ENCODE peak calls at places on chromosomes 12 and 14, in five cellular contexts. I, Q, H, G and V are unnamed samples.

GRCh38 chr12:48986720-48987291 is 8.7 kb downstream of the WNT1 start:
- DNase-seq in I (no peak), Q (no peak), H (no peak), G (no peak), V (no peak)

GRCh38 chr14:39265741-39266588 is 32.2 kb downstream of the MIA2 start:
- DNase-seq in I (no peak), Q (no peak), H (no peak), G (no peak), V (peak; percentile 72)

GRCh38 chr12:110776410-110776809 is 33.7 kb upstream of the PPP1CC start:
- DNase-seq in I (no peak), Q (no peak), H (no peak), G (peak; percentile 96), V (no peak)

GRCh38 chr12:52151859-52152783 is 39.7 kb downstream of the KRT80 start:
- DNase-seq in I (no peak), Q (peak; percentile 86), H (peak; percentile 93), G (no peak), V (no peak)

GRCh38 chr14:85483652-85484051 is 46.3 kb upstream of the FLRT2 start:
- DNase-seq in I (no peak), Q (no peak), H (no peak), G (no peak), V (no peak)

GRCh38 chr12:52984136-52984535 is 22.1 kb upstream of the EIF4B start:
- DNase-seq in I (no peak), Q (no peak), H (no peak), G (no peak), V (no peak)

GRCh38 chr12:130873825-130874224 is 2.0 kb downstream of the RAN start:
- DNase-seq in I (no peak), Q (no peak), H (no peak), G (no peak), V (no peak)

GRCh38 chr14:74293621-74294020 is 9.1 kb downstream of the ABCD4 start:
- DNase-seq in I (no peak), Q (no peak), H (no peak), G (no peak), V (no peak)

GRCh38 chr12:57224973-57225679 is 4.4 kb upstream of the SHMT2 start:
- DNase-seq in I (no peak), Q (peak; percentile 94), H (no peak), G (no peak), V (no peak)

GRCh38 chr14:102280376-102280962 is 24.5 kb downstream of the MOK start:
- DNase-seq in I (no peak), Q (no peak), H (no peak), G (no peak), V (no peak)

GRCh38 chr12:108386704-108387360 is 47.7 kb upstream of the CMKLR1 start:
- DNase-seq in I (no peak), Q (no peak), H (no peak), G (no peak), V (no peak)

GRCh38 chr14:57884175-57884574 is 18.3 kb upstream of the SLC35F4 start:
- DNase-seq in I (no peak), Q (no peak), H (no peak), G (no peak), V (no peak)

GRCh38 chr14:36091096-36091495 is 85.4 kb downstream of the PTCSC3 start:
- DNase-seq in I (peak; percentile 98), Q (no peak), H (no peak), G (peak; percentile 23), V (peak; percentile 19)

GRCh38 chr12:41188058-41188840 is at the start of gene PDZRN4:
- DNase-seq in I (no peak), Q (peak; percentile 72), H (no peak), G (no peak), V (no peak)

GRCh38 chr12:27013606-27014084 is 539 bp downstream of the TM7SF3 start:
- DNase-seq in I (no peak), Q (no peak), H (peak; percentile 15), G (no peak), V (no peak)

GRCh38 chr14:86363047-86363446 is 833.1 kb downstream of the FLRT2 start:
- DNase-seq in I (no peak), Q (no peak), H (no peak), G (no peak), V (no peak)

GRCh38 chr14:59882957-59883356 is 12.4 kb upstream of the RTN1 start:
- DNase-seq in I (no peak), Q (no peak), H (peak; percentile 17), G (no peak), V (peak; percentile 4)

GRCh38 chr14:51211149-51211548 is 28.9 kb upstream of the TMX1 start:
- DNase-seq in I (no peak), Q (no peak), H (no peak), G (no peak), V (no peak)

GRCh38 chr12:122190842-122191668 is 8.1 kb downstream of the LRRC43 start:
- DNase-seq in I (peak; percentile 60), Q (peak; percentile 87), H (peak; percentile 84), G (peak; percentile 9), V (peak; percentile 72)

GRCh38 chr12:32488132-32488531 is 88.8 kb downstream of the FGD4 start:
- DNase-seq in I (no peak), Q (no peak), H (no peak), G (no peak), V (no peak)

GRCh38 chr12:90102957-90103652 is 394.5 kb upstream of the ATP2B1 start:
- DNase-seq in I (peak; percentile 3), Q (no peak), H (no peak), G (peak; percentile 24), V (peak; percentile 29)

GRCh38 chr12:92551853-92552397 is 150.9 kb upstream of the PLEKHG7 start:
- DNase-seq in I (no peak), Q (no peak), H (no peak), G (peak; percentile 98), V (no peak)

GRCh38 chr12:130711751-130712150 is 4.3 kb downstream of the RIMBP2 start:
- DNase-seq in I (no peak), Q (no peak), H (no peak), G (no peak), V (no peak)

GRCh38 chr12:56338643-56339422 is at the start of gene IL23A:
- DNase-seq in I (no peak), Q (peak; percentile 74), H (no peak), G (peak; percentile 61), V (no peak)

GRCh38 chr12:114192013-114192412 is 213.9 kb downstream of the TBX5 start:
- DNase-seq in I (no peak), Q (no peak), H (no peak), G (no peak), V (no peak)

GRCh38 chr12:52233462-52234141 is 559 bp downstream of the KRT7 start:
- DNase-seq in I (no peak), Q (peak; percentile 70), H (no peak), G (no peak), V (no peak)

GRCh38 chr14:37246427-37246829 is 48.7 kb downstream of the MIPOL1 start:
- DNase-seq in I (peak; percentile 86), Q (no peak), H (peak; percentile 26), G (no peak), V (peak; percentile 39)

GRCh38 chr12:124633954-124634352 is 66.5 kb upstream of the NCOR2 start:
- DNase-seq in I (no peak), Q (no peak), H (no peak), G (no peak), V (no peak)

GRCh38 chr14:66508846-66509621 is 1.1 kb downstream of the GPHN start:
- DNase-seq in I (no peak), Q (peak; percentile 67), H (no peak), G (peak; percentile 55), V (no peak)

GRCh38 chr14:102591372-102591943 is 991 bp upstream of the RCOR1 start:
- DNase-seq in I (no peak), Q (peak; percentile 64), H (no peak), G (no peak), V (no peak)

GRCh38 chr12:89352242-89352491 is 134 bp downstream of the DUSP6 start:
- DNase-seq in I (no peak), Q (no peak), H (no peak), G (no peak), V (no peak)

GRCh38 chr12:120214626-120215356 is 13.9 kb upstream of the RPLP0 start:
- DNase-seq in I (no peak), Q (no peak), H (no peak), G (no peak), V (no peak)

GRCh38 chr14:74085047-74085637 is 386 bp downstream of the LIN52 start:
- DNase-seq in I (peak; percentile 10), Q (no peak), H (peak; percentile 21), G (no peak), V (no peak)

DNA sequence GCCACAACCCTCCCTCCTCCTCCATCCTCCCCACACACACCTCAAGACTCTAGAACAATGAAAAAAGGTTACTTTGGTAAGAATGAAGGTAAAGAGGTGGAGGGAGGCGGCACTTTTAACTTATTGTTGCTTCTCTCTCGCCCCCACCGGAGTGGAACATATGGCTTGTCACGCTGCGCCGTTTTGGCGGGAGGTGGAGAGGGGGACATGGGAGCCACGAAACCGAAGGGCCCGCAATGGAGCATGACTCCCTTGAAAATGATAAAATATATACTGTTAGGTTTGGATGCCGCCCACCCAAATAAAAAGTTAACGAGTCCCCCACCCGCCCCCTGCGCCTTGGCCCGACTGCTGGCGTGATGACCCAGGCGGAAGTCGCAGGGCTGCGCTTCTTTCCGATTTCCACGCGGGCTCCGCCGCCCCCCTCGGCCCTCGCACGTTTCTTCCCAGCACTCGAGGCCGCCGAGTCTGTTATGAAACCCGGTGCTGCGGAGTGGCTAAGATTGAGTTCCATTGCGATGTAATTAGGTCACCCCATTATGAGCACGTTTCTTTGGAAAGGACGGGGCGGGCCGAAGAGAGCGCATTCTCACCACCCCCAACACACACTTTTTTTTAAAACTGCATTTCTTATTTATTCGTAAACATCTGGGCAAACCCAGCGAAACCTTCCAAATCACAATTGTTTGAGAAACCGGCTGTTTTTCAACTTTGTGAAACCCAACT is 1.4 kb upstream of the ZFP36L1 start:
- DNase-seq in I (peak; percentile 74), Q (peak; percentile 55), H (no peak), G (no peak), V (no peak)
- TF ChIP-seq ZNF274 in I (no peak), Q (no peak), H (no peak), G (no peak), V (no peak)

GRCh38 chr14:104968541-104969401 is 9.4 kb downstream of the AHNAK2 start:
- DNase-seq in I (no peak), Q (no peak), H (no peak), G (no peak), V (no peak)
- TF ChIP-seq SIN3A in I (no peak), Q (no peak), H (no peak), G (no peak), V (no peak)

DNA sequence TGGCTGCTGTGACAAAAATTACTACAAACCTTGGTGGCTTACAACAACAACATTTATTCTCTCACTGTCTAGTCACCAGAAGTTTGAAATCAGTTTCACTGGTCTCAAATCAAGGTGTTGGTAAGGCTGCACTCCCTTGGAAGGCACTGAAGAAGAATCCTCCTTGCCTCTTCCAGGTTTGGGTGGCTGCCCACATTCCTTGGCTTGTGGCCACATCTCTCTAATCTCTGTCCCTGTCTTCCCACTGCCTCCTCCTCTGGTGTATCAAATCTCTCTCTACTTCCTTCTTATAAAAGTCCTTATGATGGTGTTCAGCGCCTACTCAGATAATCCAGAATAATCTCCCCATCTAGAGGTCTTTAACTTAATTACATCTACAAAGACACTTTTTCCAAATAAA is 31.0 kb downstream of the PLCZ1 start:
- DNase-seq in I (no peak), Q (no peak), H (no peak), G (no peak), V (no peak)
- TF ChIP-seq SP1 in I (no peak), Q (no peak), H (no peak), G (no peak), V (no peak)

GRCh38 chr12:54025507-54026393 is 2.5 kb upstream of the HOXC6 start:
- DNase-seq in I (no peak), Q (no peak), H (no peak), G (no peak), V (no peak)
- TF ChIP-seq ZNF274 in I (no peak), Q (no peak), H (no peak), G (no peak), V (no peak)